ENCODE peak calls at places on chromosomes 7 and 10, in four cellular contexts. T, Y, P and Z are unnamed samples.

GRCh38 chr7:50396856-50397255 is 53.3 kb downstream of the FIGNL1 start:
- DNase-seq in T (no peak), Y (no peak), P (no peak), Z (no peak)

GRCh38 chr10:80459047-80459865 is 5.1 kb downstream of the TSPAN14 start:
- DNase-seq in T (peak), Y (peak), P (peak), Z (peak)

GRCh38 chr7:157490465-157490912 is 153.7 kb downstream of the DNAJB6 start:
- DNase-seq in T (no peak), Y (no peak), P (no peak), Z (peak)

GRCh38 chr10:118374404-118374803 is 32.3 kb upstream of the FAM204A start:
- DNase-seq in T (no peak), Y (no peak), P (no peak), Z (peak)

GRCh38 chr10:23351914-23352313 is 7.3 kb upstream of the C10orf67 start:
- DNase-seq in T (peak), Y (no peak), P (no peak), Z (peak)

GRCh38 chr10:63247771-63248170 is 114.6 kb downstream of the NRBF2 start:
- DNase-seq in T (no peak), Y (no peak), P (no peak), Z (no peak)

GRCh38 chr10:132665946-132666732 is 119.8 kb downstream of the NKX6-2 start:
- DNase-seq in T (peak), Y (no peak), P (no peak), Z (peak)

GRCh38 chr10:63478564-63478963 is 12.8 kb upstream of the JMJD1C start:
- DNase-seq in T (no peak), Y (no peak), P (no peak), Z (no peak)

GRCh38 chr10:72076756-72077155 is 11.6 kb downstream of the SPOCK2 start:
- DNase-seq in T (no peak), Y (no peak), P (no peak), Z (no peak)

GRCh38 chr10:105189464-105189800 is 548.3 kb downstream of the SORCS3 start:
- DNase-seq in T (no peak), Y (no peak), P (no peak), Z (no peak)